ENCODE peak calls at places on chromosome 11, in six cellular contexts. J is Right ventricle myocardium inferior, N is fibroblast of the conjunctiva, L is psoas muscle, W is cardiac fibroblast, K is fibroblast of the aortic adventitia. G is an unnamed sample.

GRCh38 chr11:91194551-91194950 is 971.7 kb upstream of the CHORDC1 start:
- DNase-seq in K (no peak), N (no peak), L (no peak), J (no peak), W (no peak), G (no peak)

GRCh38 chr11:10592331-10592730 is 23.9 kb upstream of the LYVE1 start:
- DNase-seq in K (peak), N (peak), W (peak), J (no peak), L (no peak), G (no peak)

GRCh38 chr11:117381988-117382387 is 54.3 kb downstream of the CEP164 start:
- DNase-seq in N (no peak), K (no peak), L (no peak), J (no peak), W (no peak), G (no peak)

GRCh38 chr11:64092119-64092760 is 56.5 kb downstream of the FLRT1 start:
- DNase-seq in L (no peak), W (no peak), N (no peak), K (no peak), J (no peak), G (no peak)

GRCh38 chr11:44033856-44034255 is 13.9 kb upstream of the ACCSL start:
- DNase-seq in L (no peak), K (no peak), N (no peak), J (no peak), W (no peak), G (no peak)

GRCh38 chr11:74418509-74418895 is 20.3 kb upstream of the PGM2L1 start:
- DNase-seq in L (no peak), W (peak), J (no peak), N (peak), K (peak), G (no peak)

GRCh38 chr11:24093410-24093809 is 403.4 kb upstream of the LUZP2 start:
- DNase-seq in N (no peak), W (no peak), L (no peak), J (no peak), K (no peak), G (peak)

GRCh38 chr11:35077709-35078695 is 61.0 kb upstream of the CD44 start:
- DNase-seq in J (no peak), K (peak), L (no peak), W (peak), N (no peak), G (no peak)

GRCh38 chr11:597166-597725 is 18.5 kb downstream of the IRF7 start:
- DNase-seq in J (no peak), W (no peak), K (no peak), L (no peak), N (no peak), G (no peak)

GRCh38 chr11:69008774-69009440 is 4.1 kb downstream of the MRGPRF start:
- DNase-seq in K (peak), N (peak), J (peak), W (peak), L (peak), G (no peak)

G was measured in SK-N-DZ.